ENCODE peak calls at places on chromosome 18, in seven cellular contexts. V is mammary epithelial cell; N is Karpas-422; I is naive thymus-derived CD4-positive, alpha-beta T cell; Q is CD8-positive, alpha-beta memory T cell; R is uterus; A is WERI-Rb-1. H is an unnamed sample.

GRCh38 chr18:22710628-22711380 is 222.3 kb upstream of the RBBP8 start:
- DNase-seq in V (peak; percentile 67), N (no peak), I (no peak), Q (no peak), R (peak; percentile 64), A (peak; percentile 20), H (peak; percentile 68)

GRCh38 chr18:58010265-58010664 is 33.8 kb upstream of the NEDD4L start:
- DNase-seq in V (no peak), N (no peak), I (no peak), Q (no peak), R (no peak), A (no peak), H (no peak)

GRCh38 chr18:58091099-58091611 is 47.1 kb downstream of the NEDD4L start:
- DNase-seq in V (peak; percentile 77), N (peak; percentile 67), I (no peak), Q (no peak), R (no peak), A (no peak), H (no peak)

GRCh38 chr18:56562479-56562878 is 75.9 kb downstream of the TXNL1 start:
- DNase-seq in V (no peak), N (no peak), I (no peak), Q (no peak), R (no peak), A (no peak), H (no peak)

GRCh38 chr18:7980661-7981060 is 413.5 kb downstream of the PTPRM start:
- DNase-seq in V (no peak), N (no peak), I (no peak), Q (no peak), R (no peak), A (no peak), H (no peak)

GRCh38 chr18:44507729-44508325 is 172.9 kb upstream of the SETBP1 start:
- DNase-seq in V (no peak), N (no peak), I (no peak), Q (no peak), R (no peak), A (no peak), H (peak; percentile 40)

GRCh38 chr18:24860978-24861680 is 400.7 kb downstream of the HRH4 start:
- DNase-seq in V (peak; percentile 20), N (no peak), I (no peak), Q (no peak), R (no peak), A (no peak), H (no peak)

GRCh38 chr18:50155406-50155805 is 39.5 kb downstream of the MYO5B start:
- DNase-seq in V (peak; percentile 56), N (no peak), I (no peak), Q (no peak), R (no peak), A (no peak), H (no peak)

GRCh38 chr18:21163647-21164625 is 52.3 kb upstream of the ROCK1 start:
- DNase-seq in V (peak; percentile 77), N (no peak), I (no peak), Q (no peak), R (no peak), A (no peak), H (no peak)

GRCh38 chr18:67281746-67282145 is 234.8 kb downstream of the DSEL start:
- DNase-seq in V (no peak), N (no peak), I (no peak), Q (no peak), R (no peak), A (no peak), H (no peak)

GRCh38 chr18:31637445-31637844 is 45.8 kb downstream of the TTR start:
- DNase-seq in V (no peak), N (no peak), I (no peak), Q (no peak), R (no peak), A (no peak), H (no peak)

GRCh38 chr18:57154389-57154788 is 7.5 kb downstream of the BOD1L2 start:
- DNase-seq in V (no peak), N (no peak), I (no peak), Q (no peak), R (no peak), A (no peak), H (no peak)

GRCh38 chr18:49959176-49959575 is 145.8 kb upstream of the ACAA2 start:
- DNase-seq in V (no peak), N (no peak), I (no peak), Q (no peak), R (no peak), A (no peak), H (peak; percentile 70)

GRCh38 chr18:22223961-22224322 is 54.6 kb downstream of the GATA6 start:
- DNase-seq in V (no peak), N (no peak), I (no peak), Q (no peak), R (no peak), A (no peak), H (no peak)

GRCh38 chr18:22489694-22490093 is 72.0 kb upstream of the CTAGE1 start:
- DNase-seq in V (peak; percentile 37), N (no peak), I (no peak), Q (no peak), R (no peak), A (no peak), H (no peak)

GRCh38 chr18:63138469-63139340 is 180.9 kb downstream of the BCL2 start:
- DNase-seq in V (no peak), N (peak; percentile 93), I (no peak), Q (no peak), R (no peak), A (no peak), H (peak; percentile 89)

GRCh38 chr18:23835506-23835905 is 146.3 kb downstream of the LAMA3 start:
- DNase-seq in V (no peak), N (no peak), I (no peak), Q (no peak), R (no peak), A (no peak), H (no peak)

GRCh38 chr18:72672364-72673151 is 128.4 kb upstream of the CBLN2 start:
- DNase-seq in V (peak; percentile 12), N (peak; percentile 85), I (peak; percentile 3), Q (no peak), R (no peak), A (peak; percentile 42), H (no peak)

GRCh38 chr18:74082476-74083070 is 65.1 kb downstream of the FBXO15 start:
- DNase-seq in V (peak; percentile 49), N (peak; percentile 89), I (peak; percentile 75), Q (peak; percentile 69), R (no peak), A (peak; percentile 81), H (peak; percentile 92)

GRCh38 chr18:65706646-65707045 is 44.2 kb upstream of the CDH7 start:
- DNase-seq in V (no peak), N (no peak), I (no peak), Q (no peak), R (no peak), A (no peak), H (peak; percentile 53)

GRCh38 chr18:45997689-45998088 is 30.6 kb upstream of the EPG5 start:
- DNase-seq in V (no peak), N (no peak), I (peak; percentile 27), Q (no peak), R (no peak), A (no peak), H (no peak)

GRCh38 chr18:40929389-40929788 is 1025.6 kb upstream of the PIK3C3 start:
- DNase-seq in V (no peak), N (no peak), I (no peak), Q (no peak), R (no peak), A (no peak), H (no peak)

GRCh38 chr18:69401475-69402218 is 959 bp downstream of the DOK6 start:
- DNase-seq in V (no peak), N (no peak), I (no peak), Q (no peak), R (no peak), A (peak; percentile 6), H (peak; percentile 65)

GRCh38 chr18:70249118-70249517 is 39.7 kb upstream of the SOCS6 start:
- DNase-seq in V (peak; percentile 70), N (no peak), I (no peak), Q (no peak), R (no peak), A (no peak), H (no peak)

GRCh38 chr18:13223341-13224148 is 5.0 kb downstream of the LDLRAD4 start:
- DNase-seq in V (no peak), N (no peak), I (no peak), Q (no peak), R (no peak), A (peak; percentile 65), H (no peak)
- H3K27me3 ChIP-seq in V (peaks cover 18% of the 10 kb centered on the region), N (no peaks in the 10 kb centered on the region), I (no peaks in the 10 kb centered on the region), Q (no peaks in the 10 kb centered on the region), R (no peaks in the 10 kb centered on the region), A (no peaks in the 10 kb centered on the region), H (peaks cover 19% of the 10 kb centered on the region)

DNA sequence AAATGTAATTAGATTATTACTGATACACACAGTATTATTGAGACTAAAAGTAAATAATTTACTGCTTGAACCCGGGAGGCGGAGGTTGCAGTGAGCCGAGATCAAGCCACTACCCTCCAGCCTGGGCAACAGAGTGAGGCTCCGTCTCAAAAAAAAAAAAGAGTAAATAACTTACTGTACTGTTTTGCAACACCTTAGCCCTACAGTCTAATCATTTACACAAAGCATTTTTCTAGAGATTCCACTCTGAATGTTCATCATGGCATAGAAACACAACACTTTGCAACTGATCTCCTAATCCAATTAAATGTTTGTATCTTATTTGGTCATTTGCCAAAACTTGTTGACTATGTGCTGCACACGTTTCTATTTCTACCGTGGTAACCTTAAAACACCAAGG is 23.4 kb upstream of the RMP24 start:
- DNase-seq in V (no peak), N (no peak), I (no peak), Q (no peak), R (no peak), A (no peak), H (no peak)
- H3K4me3 ChIP-seq in V (no peak overlapping the region), N (no peak overlapping the region), I (no peak overlapping the region), Q (no peak overlapping the region), R (no peak overlapping the region), A (no peak overlapping the region), H (no peak overlapping the region)

GRCh38 chr18:75210274-75211001 is at the start of gene TSHZ1:
- DNase-seq in V (peak; percentile 81), N (peak; percentile 95), I (peak; percentile 81), Q (peak; percentile 77), R (peak; percentile 46), A (peak; percentile 58), H (no peak)
- H3K27me3 ChIP-seq in V (no peaks in the 10 kb centered on the region), N (peaks cover 4% of the 10 kb centered on the region), I (no peaks in the 10 kb centered on the region), Q (no peaks in the 10 kb centered on the region), R (no peaks in the 10 kb centered on the region), A (no peaks in the 10 kb centered on the region), H (peaks cover 62% of the 10 kb centered on the region)

DNA sequence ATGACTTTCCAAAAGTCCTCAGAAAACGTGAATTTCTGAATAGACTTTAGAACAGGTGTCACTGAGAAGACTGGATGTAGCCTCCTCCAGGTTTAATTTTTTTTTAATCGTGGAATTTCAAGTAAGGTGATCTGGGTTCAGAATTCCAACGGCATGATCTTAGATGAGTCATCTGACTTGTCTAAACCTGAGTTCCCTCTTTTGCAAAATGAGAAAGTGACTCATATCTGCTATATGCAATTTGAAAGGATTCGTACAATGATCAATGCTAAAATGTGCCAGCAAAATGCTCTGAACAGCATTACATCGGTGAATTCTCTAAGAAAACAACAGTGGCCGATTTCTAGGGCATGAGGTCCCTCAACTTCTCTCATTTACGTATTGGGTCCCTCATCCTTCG is 69.1 kb upstream of the ZNF516 start:
- DNase-seq in V (peak; percentile 91), N (no peak), I (no peak), Q (no peak), R (no peak), A (no peak), H (no peak)
- H3K4me3 ChIP-seq in V (peak overlapping the region; percentile 37), N (no peak overlapping the region), I (no peak overlapping the region), Q (no peak overlapping the region), R (no peak overlapping the region), A (no peak overlapping the region), H (no peak overlapping the region)